ENCODE peak calls at places on chromosomes 4 and X, in four cellular contexts. U is A549, N is suprapubic skin, O is tibial nerve. C is an unnamed sample.

GRCh38 chr4:29047341-29048041 is 1672.7 kb upstream of the PCDH7 start:
- DNase-seq in N (no peak), O (no peak), U (no peak), C (no peak)

GRCh38 chr4:77156912-77157858 is at the start of gene CCNG2:
- DNase-seq in U (peak), O (peak), N (peak), C (peak)

GRCh38 chr4:11424000-11424399 is 4.7 kb downstream of the HS3ST1 start:
- DNase-seq in O (peak), U (peak), N (no peak), C (no peak)

GRCh38 chrX:20248592-20249192 is 18.0 kb downstream of the RPS6KA3 start:
- DNase-seq in N (no peak), U (no peak), O (no peak), C (no peak)

GRCh38 chr4:150385606-150386005 is 196.3 kb upstream of the MAB21L2 start:
- DNase-seq in U (no peak), N (no peak), O (peak), C (no peak)

GRCh38 chrX:65493431-65493830 is 41.2 kb downstream of the LAS1L start:
- DNase-seq in O (no peak), U (no peak), N (no peak), C (no peak)

GRCh38 chrX:85026170-85026569 is 22.5 kb downstream of the APOOL start:
- DNase-seq in O (no peak), N (no peak), U (no peak), C (no peak)

GRCh38 chr4:54063224-54063623 is 1.2 kb downstream of the CHIC2 start:
- DNase-seq in O (no peak), N (no peak), U (no peak), C (no peak)

GRCh38 chrX:85836868-85837267 is 210.5 kb downstream of the CHM start:
- DNase-seq in O (no peak), N (no peak), U (no peak), C (no peak)

GRCh38 chr4:17846256-17846655 is 35.5 kb downstream of the NCAPG start:
- DNase-seq in N (no peak), U (no peak), O (no peak), C (no peak)

GRCh38 chr4:80685219-80685618 is 345.3 kb upstream of the BMP3 start:
- DNase-seq in U (no peak), N (no peak), O (no peak), C (no peak)

GRCh38 chr4:150145090-150145949 is 67.1 kb downstream of the DCLK2 start:
- DNase-seq in O (no peak), N (no peak), U (peak), C (no peak)

GRCh38 chr4:154618708-154619315 is 6.4 kb upstream of the FGG start:
- DNase-seq in N (no peak), O (peak), U (peak), C (peak)

GRCh38 chr4:121155893-121156292 is 8.2 kb downstream of the TNIP3 start:
- DNase-seq in N (no peak), O (no peak), U (peak), C (no peak)

GRCh38 chrX:26557691-26558321 is 341.8 kb downstream of the MAGEB5 start:
- DNase-seq in O (no peak), U (no peak), N (peak), C (no peak)

GRCh38 chrX:41634284-41634683 is 54.5 kb upstream of the GPR34 start:
- DNase-seq in U (no peak), N (no peak), O (peak), C (no peak)

GRCh38 chr4:85478576-85478975 is 3.6 kb downstream of the ARHGAP24 start:
- DNase-seq in O (no peak), U (no peak), N (no peak), C (no peak)

GRCh38 chr4:128483041-128483440 is 195.4 kb upstream of the PGRMC2 start:
- DNase-seq in O (no peak), N (no peak), U (no peak), C (no peak)

GRCh38 chr4:70721747-70722146 is at the start of gene RUFY3:
- DNase-seq in U (no peak), N (no peak), O (peak), C (no peak)

GRCh38 chr4:110164251-110164650 is 34.2 kb downstream of the ELOVL6 start:
- DNase-seq in U (no peak), O (no peak), N (no peak), C (no peak)

GRCh38 chr4:26727849-26728248 is 132.8 kb upstream of the STIM2 start:
- DNase-seq in U (no peak), N (no peak), O (no peak), C (no peak)

GRCh38 chr4:2848449-2848848 is 4.8 kb downstream of the ADD1 start:
- DNase-seq in O (no peak), U (no peak), N (no peak), C (no peak)

GRCh38 chr4:162056947-162057346 is 106.9 kb downstream of the FSTL5 start:
- DNase-seq in N (no peak), O (no peak), U (no peak), C (no peak)

GRCh38 chrX:107630031-107630689 is 1.9 kb downstream of the PRPS1 start:
- DNase-seq in N (no peak), O (no peak), U (no peak), C (no peak)

GRCh38 chr4:165828928-165829327 is 44.1 kb upstream of the TLL1 start:
- DNase-seq in N (no peak), O (no peak), U (no peak), C (no peak)

GRCh38 chr4:77833158-77833724 is 14.1 kb upstream of the CNOT6L start:
- DNase-seq in O (no peak), U (no peak), N (no peak), C (no peak)

GRCh38 chr4:27518876-27519275 is 658.2 kb downstream of the STIM2 start:
- DNase-seq in N (no peak), O (no peak), U (no peak), C (no peak)

GRCh38 chrX:22037911-22038537 is 5.9 kb downstream of the PHEX start:
- DNase-seq in U (no peak), N (no peak), O (no peak), C (no peak)

GRCh38 chrX:38311743-38312142 is 15.6 kb downstream of the RPGR start:
- DNase-seq in N (no peak), U (no peak), O (no peak), C (no peak)

GRCh38 chr4:101953949-101954348 is 163.4 kb downstream of the BANK1 start:
- DNase-seq in O (no peak), N (no peak), U (peak), C (no peak)

GRCh38 chr4:94458682-94459081 is 6.9 kb downstream of the PDLIM5 start:
- DNase-seq in N (no peak), U (no peak), O (no peak), C (no peak)

GRCh38 chr4:101345271-101345595 is 2.1 kb downstream of the PPP3CA start:
- DNase-seq in U (no peak), O (peak), N (no peak), C (no peak)

GRCh38 chr4:109040441-109040840 is 262.0 kb downstream of the COL25A1 start:
- DNase-seq in O (no peak), N (no peak), U (no peak), C (no peak)

GRCh38 chr4:133866328-133866699 is 335.3 kb downstream of the PABPC4L start:
- DNase-seq in U (no peak), N (no peak), O (no peak), C (no peak)

GRCh38 chr4:185839204-185839712 is 27.3 kb upstream of the SORBS2 start:
- DNase-seq in U (peak), O (peak), N (no peak), C (peak)
- TF ChIP-seq EP300 in U (no peak), O (peak), N (no peak), C (peak)

GRCh38 chr4:123037809-123038208 is 115.4 kb upstream of the NUDT6 start:
- DNase-seq in O (no peak), U (no peak), N (no peak), C (no peak)
- TF ChIP-seq EP300 in O (no peak), U (no peak), N (no peak), C (no peak)

DNA sequence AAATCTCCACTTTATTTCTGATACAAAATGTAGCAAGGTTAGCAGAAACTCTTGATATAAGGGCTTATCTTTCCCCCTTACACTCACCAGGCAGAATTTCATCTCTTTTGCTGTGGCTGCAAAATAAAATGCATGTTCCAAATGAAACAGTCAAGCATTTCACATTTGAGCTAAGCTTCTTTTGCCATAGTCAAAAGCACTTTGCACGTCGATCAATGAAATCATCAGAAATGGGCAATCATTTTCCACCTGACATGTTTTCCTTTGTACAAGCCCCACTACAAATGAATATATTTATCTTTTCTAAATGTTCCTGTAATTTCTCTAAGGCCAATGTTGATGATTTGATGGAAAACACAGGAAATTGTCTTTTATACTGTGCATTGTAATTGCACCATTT is 178.4 kb downstream of the ANKRD50 start:
- DNase-seq in O (no peak), U (no peak), N (no peak), C (no peak)
- TF ChIP-seq EP300 in O (no peak), U (no peak), N (no peak), C (no peak)

GRCh38 chrX:118353081-118353850 is 7.4 kb downstream of the WDR44 start:
- DNase-seq in O (no peak), U (no peak), N (no peak), C (no peak)
- TF ChIP-seq EP300 in O (no peak), U (no peak), N (no peak), C (no peak)

C was measured in transverse colon.